ENCODE peak calls at places on chromosomes 6 and 20, in four cellular contexts. F is AG04450, T is coronary artery, B is K562. H is an unnamed sample.

GRCh38 chr6:43368517-43369160 is 808 bp downstream of the ZNF318 start:
- DNase-seq in F (no peak), T (peak), B (peak), H (peak)

GRCh38 chr6:53635322-53635721 is 30.2 kb downstream of the KLHL31 start:
- DNase-seq in B (no peak), F (no peak), T (no peak), H (no peak)

GRCh38 chr6:73537677-73538076 is 16.8 kb upstream of the EEF1A1 start:
- DNase-seq in B (no peak), F (no peak), T (no peak), H (no peak)

GRCh38 chr6:12348530-12349511 is 58.7 kb downstream of the EDN1 start:
- DNase-seq in T (no peak), F (peak), B (no peak), H (no peak)

GRCh38 chr6:85579581-85579980 is 14.1 kb downstream of the SNX14 start:
- DNase-seq in T (no peak), B (no peak), F (no peak), H (no peak)

GRCh38 chr20:16283978-16284377 is 289.3 kb downstream of the KIF16B start:
- DNase-seq in F (no peak), T (no peak), B (no peak), H (no peak)

GRCh38 chr6:26588965-26589364 is 7.8 kb upstream of the ABT1 start:
- DNase-seq in F (no peak), T (no peak), B (no peak), H (no peak)

GRCh38 chr6:392441-393390 is 1.2 kb downstream of the IRF4 start:
- DNase-seq in F (no peak), T (peak), B (no peak), H (peak)

GRCh38 chr6:27890351-27891299 is 21.6 kb downstream of the OR2B2 start:
- DNase-seq in F (peak), T (no peak), B (peak), H (peak)

GRCh38 chr6:47434372-47435253 is 43.0 kb upstream of the CD2AP start:
- DNase-seq in B (no peak), F (no peak), T (no peak), H (no peak)

GRCh38 chr6:158361961-158362634 is 49.8 kb downstream of the TULP4 start:
- DNase-seq in F (no peak), T (no peak), B (no peak), H (no peak)

GRCh38 chr20:4832469-4832868 is 110.8 kb downstream of the PRND start:
- DNase-seq in T (no peak), F (no peak), B (no peak), H (no peak)

GRCh38 chr20:48750941-48751620 is 76.7 kb downstream of the PREX1 start:
- DNase-seq in T (no peak), B (no peak), F (no peak), H (peak)

GRCh38 chr6:37338745-37339255 is 15.0 kb upstream of the RNF8 start:
- DNase-seq in T (no peak), F (no peak), B (no peak), H (no peak)

GRCh38 chr20:45833030-45833882 is at the start of gene SNX21:
- DNase-seq in F (peak), B (peak), T (peak), H (peak)

GRCh38 chr6:122789862-122790739 is 1.0 kb downstream of the SMPDL3A start:
- DNase-seq in F (no peak), T (no peak), B (peak), H (no peak)

GRCh38 chr6:5142915-5143314 is 57.8 kb downstream of the PPP1R3G start:
- DNase-seq in B (no peak), F (no peak), T (no peak), H (no peak)

GRCh38 chr6:98835149-98836024 is 1.0 kb downstream of the POU3F2 start:
- DNase-seq in B (no peak), F (no peak), T (no peak), H (peak)

GRCh38 chr20:36542019-36542488 is 735 bp downstream of the MYL9 start:
- DNase-seq in B (peak), T (no peak), F (no peak), H (peak)

GRCh38 chr6:124955108-124955851 is 7.0 kb upstream of the RNF217 start:
- DNase-seq in T (no peak), F (no peak), B (peak), H (no peak)

GRCh38 chr20:42118409-42119125 is 500.4 kb upstream of the CHD6 start:
- DNase-seq in B (no peak), T (no peak), F (no peak), H (no peak)

GRCh38 chr6:71544028-71544427 is 255.4 kb downstream of the OGFRL1 start:
- DNase-seq in B (no peak), T (no peak), F (peak), H (no peak)

GRCh38 chr6:150417247-150417646 is 48.4 kb downstream of the IYD start:
- DNase-seq in B (no peak), F (no peak), T (no peak), H (no peak)

GRCh38 chr20:52959125-52959524 is 13.0 kb upstream of the TSHZ2 start:
- DNase-seq in B (no peak), T (no peak), F (no peak), H (no peak)

GRCh38 chr6:43334466-43335095 is 26.0 kb upstream of the CRIP3 start:
- DNase-seq in F (peak), T (no peak), B (peak), H (peak)

GRCh38 chr20:52167232-52167840 is 24.2 kb downstream of the ZFP64 start:
- DNase-seq in F (no peak), T (no peak), B (no peak), H (no peak)

DNA sequence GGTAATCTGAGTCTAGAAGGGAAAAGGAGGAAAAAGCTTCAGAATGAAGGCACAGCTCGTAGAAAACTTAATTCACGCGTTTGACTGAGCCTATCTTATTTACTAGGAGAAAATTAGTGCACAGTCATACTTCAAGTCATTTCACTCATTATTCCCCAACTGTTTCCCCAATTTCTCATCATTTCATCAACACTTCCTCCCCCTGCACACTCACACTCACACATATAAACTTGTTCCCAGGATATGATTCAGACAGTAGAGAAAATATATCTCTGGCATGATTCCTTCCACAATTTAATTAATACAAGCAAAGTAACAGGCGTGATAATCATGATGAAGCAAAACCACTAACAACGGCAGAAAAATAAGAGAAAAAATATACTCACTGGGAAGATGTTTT is 94.5 kb upstream of the F13A1 start:
- DNase-seq in B (no peak), F (no peak), T (no peak), H (no peak)
- TF ChIP-seq CTCF in B (no peak), F (no peak), T (no peak), H (no peak)

GRCh38 chr6:160519603-160520042 is 144.5 kb downstream of the LPA start:
- DNase-seq in T (no peak), B (peak), F (no peak), H (no peak)

GRCh38 chr6:160519133-160519532 is 144.9 kb downstream of the LPA start:
- DNase-seq in B (no peak), F (no peak), T (no peak), H (no peak)

GRCh38 chr6:160523223-160523622 is 140.9 kb downstream of the LPA start:
- DNase-seq in T (no peak), F (no peak), B (no peak), H (no peak)

DNA sequence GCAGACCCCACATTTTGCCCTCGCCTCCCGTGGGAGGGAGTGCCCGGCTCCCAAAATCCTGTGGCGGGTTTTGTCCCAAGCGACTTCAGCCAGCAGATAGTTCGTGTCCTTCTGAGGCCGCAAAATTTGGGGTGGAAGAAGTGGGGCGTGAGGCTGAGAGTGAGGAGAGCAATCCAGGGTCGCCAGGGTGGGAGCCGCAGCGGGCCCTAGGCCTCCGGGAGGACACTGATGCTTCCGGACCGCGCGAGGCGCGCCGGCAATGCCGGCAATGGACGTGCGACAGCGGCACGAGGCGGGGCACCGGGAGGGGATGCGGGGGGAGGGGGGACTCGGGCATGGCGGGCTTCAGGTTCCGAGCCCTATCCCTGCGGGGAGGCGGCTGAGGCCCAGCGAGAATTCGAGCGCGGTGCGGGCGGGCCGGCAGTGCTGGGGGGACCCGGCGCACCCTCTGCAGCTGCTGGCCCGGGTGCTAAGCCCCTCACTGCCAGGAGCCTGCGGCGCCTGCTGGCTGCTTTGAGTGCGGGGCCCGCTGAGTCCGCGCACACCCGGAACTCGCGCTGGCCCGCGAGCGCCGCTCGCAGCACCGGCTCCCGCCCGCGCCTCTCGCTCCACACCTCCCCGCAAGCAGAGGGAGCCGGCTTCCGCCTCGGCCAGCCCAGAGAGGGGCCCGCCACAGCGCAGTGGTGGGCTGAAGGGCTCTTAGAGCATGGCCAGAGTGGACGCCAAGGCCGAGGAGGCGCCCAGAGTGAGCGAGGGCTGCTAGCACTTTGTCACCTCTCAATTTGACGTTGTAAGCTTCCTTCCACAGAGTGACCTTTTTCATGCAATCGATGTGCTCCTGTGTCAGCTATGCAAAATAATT is 143.8 kb downstream of the LPA start:
- DNase-seq in B (peak), F (peak), T (peak), H (peak)
- TF ChIP-seq CTCF in B (peak), F (no peak), T (peak), H (peak)

GRCh38 chr20:11350126-11351005 is 567.3 kb upstream of the BTBD3 start:
- DNase-seq in B (no peak), F (peak), T (no peak), H (no peak)
- TF ChIP-seq CTCF in B (no peak), F (peak), T (no peak), H (no peak)

GRCh38 chr6:10956776-10957175 is 69.9 kb downstream of the SYCP2L start:
- DNase-seq in B (no peak), F (no peak), T (no peak), H (no peak)

GRCh38 chr6:10951675-10952282 is 64.9 kb downstream of the SYCP2L start:
- DNase-seq in B (no peak), T (no peak), F (peak), H (peak)

GRCh38 chr6:10957414-10957886 is 70.6 kb downstream of the SYCP2L start:
- DNase-seq in T (no peak), B (no peak), F (no peak), H (no peak)

GRCh38 chr6:10949579-10950490 is 63.0 kb downstream of the SYCP2L start:
- DNase-seq in T (no peak), F (no peak), B (no peak), H (no peak)

GRCh38 chr6:10954590-10955010 is 67.7 kb downstream of the SYCP2L start:
- DNase-seq in F (peak), B (peak), T (no peak), H (peak)
- TF ChIP-seq CTCF in F (peak), B (peak), T (no peak), H (peak)

DNA sequence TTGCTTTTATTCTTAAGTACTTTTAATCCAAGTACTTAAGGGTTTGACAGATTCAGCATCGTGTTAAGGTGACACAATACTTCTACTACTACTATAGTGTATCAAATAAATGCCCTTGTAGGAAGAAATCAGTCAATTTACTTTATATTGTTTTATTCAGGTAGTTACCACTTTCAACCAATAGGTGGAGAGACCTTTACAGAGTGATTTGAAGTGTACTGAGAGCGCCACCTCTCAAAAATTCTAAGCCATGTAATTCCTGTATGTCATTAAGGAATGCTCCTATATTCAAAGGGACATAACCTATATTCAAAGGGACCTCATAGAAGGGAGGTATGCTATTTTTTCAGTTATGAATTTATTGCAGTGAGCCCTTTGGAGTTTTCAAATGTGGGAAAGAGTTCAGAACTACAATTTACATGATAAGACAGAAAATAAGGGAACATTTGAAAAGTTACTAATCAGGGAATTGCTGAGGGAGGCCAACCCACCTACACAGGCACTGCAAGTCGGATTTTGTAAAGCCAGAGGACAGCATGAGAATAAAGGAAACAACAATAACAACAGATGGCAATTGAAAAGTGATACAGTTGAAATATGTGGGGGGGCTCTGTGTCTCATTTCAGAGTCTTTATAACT is 955.6 kb downstream of the TBC1D32 start:
- DNase-seq in T (no peak), F (no peak), B (peak), H (no peak)
- TF ChIP-seq CTCF in T (no peak), F (no peak), B (peak), H (peak)

GRCh38 chr6:168863467-168863866 is 390.2 kb downstream of the THBS2 start:
- DNase-seq in B (no peak), T (no peak), F (no peak), H (no peak)

GRCh38 chr6:168865522-168865921 is 388.1 kb downstream of the THBS2 start:
- DNase-seq in B (no peak), T (no peak), F (no peak), H (no peak)

GRCh38 chr6:168866534-168866933 is 387.1 kb downstream of the THBS2 start:
- DNase-seq in B (no peak), F (no peak), T (no peak), H (no peak)

GRCh38 chr6:168862346-168862980 is 391.2 kb downstream of the THBS2 start:
- DNase-seq in T (no peak), F (no peak), B (no peak), H (no peak)

GRCh38 chr6:168864541-168865495 is 388.8 kb downstream of the THBS2 start:
- DNase-seq in T (no peak), B (no peak), F (no peak), H (no peak)
- TF ChIP-seq CTCF in T (no peak), B (no peak), F (no peak), H (no peak)

GRCh38 chr6:132961610-132962009 is 147.2 kb downstream of the RPS12 start:
- DNase-seq in F (no peak), T (no peak), B (peak), H (no peak)
- TF ChIP-seq CTCF in F (peak), T (no peak), B (peak), H (peak)

DNA sequence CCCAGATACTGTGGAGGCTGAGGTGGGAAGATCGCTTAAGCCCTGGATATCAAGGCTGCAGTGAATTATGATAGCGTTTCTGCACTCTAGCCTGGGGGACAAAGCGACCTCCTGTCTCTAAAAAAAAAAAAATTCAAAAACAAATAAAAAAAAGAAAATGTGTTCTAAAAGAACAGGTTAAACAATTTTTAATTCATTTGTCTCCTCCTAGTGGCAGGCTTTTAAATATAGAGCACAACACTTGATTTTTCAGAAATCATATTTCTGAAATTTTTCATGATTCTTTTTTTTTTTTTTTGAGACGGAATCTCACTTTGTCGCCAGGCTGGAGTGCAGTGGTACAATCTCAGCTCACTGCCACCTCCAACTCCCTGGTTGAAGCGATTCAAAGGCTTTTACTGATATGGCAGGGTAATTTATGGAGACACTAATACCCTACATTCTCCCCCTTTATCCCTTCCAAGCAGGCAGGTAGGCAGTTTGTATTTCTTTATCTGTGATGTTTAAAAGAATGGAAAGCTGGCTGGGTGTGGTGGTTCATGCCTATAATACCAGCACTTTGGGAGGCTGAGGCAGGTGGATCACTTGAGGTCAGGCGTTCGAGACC is 8.7 kb upstream of the GTF3C6 start:
- DNase-seq in T (no peak), F (no peak), B (no peak), H (no peak)
- TF ChIP-seq CTCF in T (peak), F (peak), B (peak), H (peak)

GRCh38 chr6:117481926-117482239 is 591 bp upstream of the DCBLD1 start:
- DNase-seq in B (no peak), F (no peak), T (no peak), H (no peak)

GRCh38 chr6:117483645-117484016 is 1.2 kb downstream of the DCBLD1 start:
- DNase-seq in T (no peak), F (no peak), B (peak), H (no peak)

GRCh38 chr6:117483004-117483644 is 650 bp downstream of the DCBLD1 start:
- DNase-seq in F (no peak), B (peak), T (peak), H (peak)

GRCh38 chr6:117481278-117481925 is 1.1 kb upstream of the DCBLD1 start:
- DNase-seq in F (no peak), T (no peak), B (peak), H (peak)

GRCh38 chr6:117482240-117483003 is at the start of gene DCBLD1:
- DNase-seq in T (peak), F (no peak), B (peak), H (peak)
- TF ChIP-seq CTCF in T (no peak), F (no peak), B (peak), H (no peak)

H was measured in endothelial cell.